ENCODE peak calls at places on chromosomes 12 and 14, in eight cellular contexts. N is BE2C, M is ovary, C is IMR-90, B is GM12865, E is Peyer's patch, H is brain microvascular endothelial cell, T is cardiac fibroblast. R is an unnamed sample.

GRCh38 chr14:72377016-72377415 is 444.8 kb downstream of the RGS6 start:
- DNase-seq in H (no peak), B (peak; percentile 10), N (no peak), C (no peak), T (no peak), E (no peak), M (no peak), R (no peak)

GRCh38 chr12:105382771-105383632 is 52.5 kb downstream of the C12orf75 start:
- DNase-seq in H (peak; percentile 63), C (peak; percentile 73), M (peak; percentile 15), T (peak; percentile 85), B (peak; percentile 66), N (peak; percentile 22), E (no peak), R (peak; percentile 86)

GRCh38 chr12:8156845-8157244 is at the start of gene ZNF705A:
- DNase-seq in T (peak; percentile 84), N (no peak), H (peak; percentile 21), M (no peak), E (no peak), C (peak; percentile 87), B (no peak), R (peak; percentile 83)

GRCh38 chr12:29066061-29066588 is 83.0 kb upstream of the FAR2 start:
- DNase-seq in B (peak; percentile 62), T (peak; percentile 83), M (no peak), E (no peak), C (peak; percentile 50), N (no peak), H (peak; percentile 52), R (peak; percentile 76)

GRCh38 chr14:52596320-52596719 is 43.7 kb downstream of the GPR137C start:
- DNase-seq in N (no peak), E (no peak), H (no peak), T (no peak), B (no peak), M (no peak), C (no peak), R (no peak)

GRCh38 chr14:57865450-57866198 is at the start of gene SLC35F4:
- DNase-seq in N (peak; percentile 8), H (no peak), B (no peak), T (no peak), E (no peak), C (no peak), M (peak; percentile 32), R (peak; percentile 14)

GRCh38 chr12:126040307-126040706 is 975.1 kb downstream of the AACS start:
- DNase-seq in N (no peak), T (peak; percentile 13), C (no peak), H (no peak), E (no peak), M (no peak), B (peak; percentile 2), R (no peak)

GRCh38 chr12:63944586-63945228 is 100.2 kb downstream of the SRGAP1 start:
- DNase-seq in B (no peak), C (no peak), T (no peak), E (no peak), M (no peak), N (peak; percentile 40), H (no peak), R (no peak)

GRCh38 chr14:54220697-54221431 is 175.9 kb upstream of the CDKN3 start:
- DNase-seq in T (no peak), B (no peak), C (no peak), M (no peak), E (no peak), N (no peak), H (no peak), R (no peak)
- H3K4me3 ChIP-seq in T (no peak overlapping the region), B (no peak overlapping the region), C (no peak overlapping the region), M (peak overlapping the region; percentile 22), E (no peak overlapping the region), N (peak overlapping the region; percentile 23), H (peak overlapping the region; percentile 49), R (peak overlapping the region; percentile 41)

DNA sequence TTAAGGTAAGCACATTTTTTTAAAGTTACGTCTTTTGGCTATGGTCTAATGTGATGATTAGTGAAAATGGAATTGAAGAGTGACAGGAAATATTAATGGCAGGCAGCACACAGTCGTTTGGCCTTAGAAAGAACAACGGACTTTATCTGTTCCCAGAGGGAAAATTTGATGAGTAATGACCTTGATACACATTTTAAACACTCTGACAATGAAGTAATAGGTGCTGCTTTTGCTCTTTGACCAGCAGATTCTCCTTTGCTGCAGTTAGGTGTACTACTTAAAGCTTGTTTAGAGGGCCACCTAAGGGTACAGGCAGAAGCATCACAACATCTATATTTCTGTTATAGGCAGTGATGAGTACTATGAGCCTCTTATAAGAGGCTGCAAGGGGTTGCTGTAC is 27.1 kb upstream of the RNU6-8 start:
- DNase-seq in C (peak; percentile 33), H (no peak), T (peak; percentile 57), M (no peak), B (no peak), N (no peak), E (no peak), R (peak; percentile 32)
- TF ChIP-seq CTCF in C (no peak), H (no peak), T (peak; percentile 3), M (no peak), B (no peak), N (peak; percentile 4), E (no peak), R (peak; percentile 6)

DNA sequence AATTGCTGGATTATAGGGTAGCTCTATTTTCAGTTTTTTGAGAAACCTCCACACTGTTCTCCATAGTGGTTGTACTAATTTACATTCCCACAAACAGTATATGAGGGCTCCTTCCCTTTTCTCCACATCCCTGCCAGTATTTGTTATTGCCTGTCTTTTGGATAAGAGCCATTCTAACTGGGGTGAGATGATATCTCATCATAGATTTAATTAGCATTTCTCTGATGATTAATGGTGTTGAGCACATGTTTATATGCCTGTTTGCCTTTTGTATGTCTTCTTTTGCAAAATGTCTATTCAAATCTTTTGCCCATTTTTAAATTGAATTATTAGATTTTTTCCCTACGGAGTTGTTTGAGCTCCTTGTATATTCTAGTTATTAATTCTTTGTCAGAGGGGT is 385.3 kb downstream of the CCER1 start:
- DNase-seq in C (no peak), M (no peak), B (no peak), H (no peak), E (no peak), T (no peak), N (no peak), R (no peak)
- H3K4me3 ChIP-seq in C (no peak overlapping the region), M (no peak overlapping the region), B (no peak overlapping the region), H (no peak overlapping the region), E (no peak overlapping the region), T (no peak overlapping the region), N (no peak overlapping the region), R (no peak overlapping the region)

DNA sequence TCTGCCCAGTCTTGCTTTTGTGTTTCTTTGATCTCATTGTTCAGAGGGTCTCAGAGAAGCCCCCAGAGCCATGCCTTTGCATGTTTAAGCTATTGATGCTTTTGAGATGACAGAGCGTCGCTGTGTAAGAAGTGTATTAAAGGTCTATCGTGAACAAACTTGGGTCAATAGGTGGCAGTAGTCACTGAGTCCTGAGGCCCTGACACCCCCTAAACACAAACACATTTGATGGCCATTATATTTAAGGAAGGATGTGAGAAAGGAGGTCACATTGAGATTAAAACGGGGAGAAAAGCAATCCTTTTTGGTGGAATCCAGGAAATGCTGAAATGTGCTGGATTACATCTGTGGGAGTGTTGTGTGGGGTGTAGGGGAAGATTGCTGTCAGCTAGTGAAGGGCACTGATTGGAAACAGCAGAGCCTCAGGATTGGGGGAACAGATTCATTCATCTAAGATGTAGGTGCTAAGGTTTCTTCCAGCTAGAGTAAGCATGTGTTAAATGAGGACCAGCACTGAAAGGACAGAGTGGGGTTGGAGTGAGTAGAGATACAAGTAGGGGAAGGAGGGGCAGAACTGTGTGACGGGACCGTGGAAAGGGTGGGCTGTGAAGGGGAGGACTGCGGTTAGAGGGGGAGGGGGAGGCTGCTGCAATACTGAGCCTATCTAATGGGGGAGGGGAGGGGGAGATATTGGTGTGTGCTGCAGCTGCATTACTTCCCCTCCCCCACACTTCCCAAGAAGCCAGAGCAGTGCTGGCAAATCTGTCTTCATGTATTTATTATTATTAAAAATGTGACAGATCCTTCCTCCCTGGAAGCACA is 12.7 kb downstream of the NGDN start:
- DNase-seq in H (no peak), T (no peak), B (no peak), E (no peak), C (no peak), N (peak; percentile 13), M (no peak), R (no peak)
- TF ChIP-seq CTCF in H (no peak), T (no peak), B (no peak), E (no peak), C (no peak), N (peak; percentile 54), M (no peak), R (peak; percentile 12)

GRCh38 chr12:49944046-49944445 is 6.5 kb upstream of the AQP2 start:
- DNase-seq in N (no peak), T (no peak), E (no peak), B (no peak), M (no peak), C (no peak), H (no peak), R (no peak)

GRCh38 chr12:49946086-49946485 is 4.5 kb upstream of the AQP2 start:
- DNase-seq in M (no peak), C (no peak), N (no peak), E (no peak), B (no peak), H (no peak), T (no peak), R (no peak)

GRCh38 chr12:49946497-49946896 is 4.0 kb upstream of the AQP2 start:
- DNase-seq in H (no peak), N (no peak), B (no peak), T (no peak), E (no peak), C (no peak), M (no peak), R (no peak)

GRCh38 chr12:49944718-49945117 is 5.8 kb upstream of the AQP2 start:
- DNase-seq in C (no peak), B (no peak), H (no peak), E (no peak), N (no peak), T (no peak), M (no peak), R (no peak)

GRCh38 chr12:49945394-49946080 is 5.0 kb upstream of the AQP2 start:
- DNase-seq in C (peak; percentile 79), E (peak; percentile 59), N (peak; percentile 92), T (peak; percentile 83), H (peak; percentile 81), B (peak; percentile 81), M (peak; percentile 86), R (peak; percentile 83)
- H3K4me3 ChIP-seq in C (no peak overlapping the region), E (peak overlapping the region; percentile 30), N (peak overlapping the region; percentile 50), T (peak overlapping the region; percentile 8), H (peak overlapping the region; percentile 39), B (no peak overlapping the region), M (no peak overlapping the region), R (peak overlapping the region; percentile 50)

GRCh38 chr12:69738351-69739286 is at the start of gene RAB3IP:
- DNase-seq in M (peak; percentile 91), H (peak; percentile 66), E (peak; percentile 86), B (peak; percentile 95), C (peak; percentile 61), T (peak; percentile 74), N (peak; percentile 94), R (peak; percentile 81)
- TF ChIP-seq CTCF in M (peak; percentile 47), H (peak; percentile 54), E (peak; percentile 75), B (peak; percentile 75), C (peak; percentile 57), T (peak; percentile 13), N (peak; percentile 43), R (peak; percentile 33)

R was measured in choroid plexus epithelial cell.